ENCODE peak calls at places on chromosomes 12 and 14, in eight cellular contexts. R, P, X, F, C, D, A and S are unnamed samples.

GRCh38 chr14:99075771-99076370 is 196.1 kb downstream of the BCL11B start:
- DNase-seq in F (peak; percentile 16), A (no peak), P (no peak), C (no peak), D (peak; percentile 17), X (no peak), R (no peak), S (no peak)

GRCh38 chr12:63206908-63207307 is 55.9 kb upstream of the AVPR1A start:
- DNase-seq in P (no peak), A (no peak), R (peak; percentile 19), D (peak; percentile 31), C (no peak), F (peak; percentile 67), X (no peak), S (no peak)

GRCh38 chr12:100794441-100795192 is at the start of gene ANO4:
- DNase-seq in F (peak; percentile 14), X (peak; percentile 24), P (no peak), D (no peak), R (no peak), A (no peak), C (peak; percentile 33), S (no peak)

GRCh38 chr12:83477706-83478105 is 791.0 kb downstream of the TMTC2 start:
- DNase-seq in R (no peak), P (no peak), X (peak; percentile 67), D (no peak), F (peak; percentile 34), C (no peak), A (no peak), S (no peak)

GRCh38 chr12:91952916-91953315 is 192.7 kb downstream of the BTG1 start:
- DNase-seq in X (no peak), R (no peak), C (no peak), A (no peak), F (no peak), D (no peak), P (no peak), S (no peak)

GRCh38 chr14:22991852-22992251 is 9.5 kb upstream of the AJUBA start:
- DNase-seq in A (no peak), D (no peak), C (no peak), R (no peak), X (no peak), P (no peak), F (no peak), S (no peak)

GRCh38 chr14:59160492-59160891 is 28.0 kb upstream of the DAAM1 start:
- DNase-seq in F (no peak), C (no peak), X (no peak), P (no peak), D (no peak), A (no peak), R (no peak), S (no peak)

GRCh38 chr14:68815288-68816182 is 22.7 kb upstream of the ZFP36L1 start:
- DNase-seq in A (no peak), X (no peak), R (no peak), F (no peak), C (no peak), D (no peak), P (no peak), S (no peak)

GRCh38 chr12:70463997-70464396 is 97.9 kb downstream of the KCNMB4 start:
- DNase-seq in X (no peak), C (no peak), R (no peak), A (no peak), P (no peak), F (no peak), D (no peak), S (no peak)

GRCh38 chr14:22887260-22887989 is 4.4 kb downstream of the REM2 start:
- DNase-seq in A (no peak), R (no peak), C (peak; percentile 90), D (peak; percentile 69), X (peak; percentile 89), P (peak; percentile 50), F (peak; percentile 89), S (no peak)

GRCh38 chr14:33711761-33712160 is 239.1 kb downstream of the EGLN3 start:
- DNase-seq in C (no peak), R (no peak), F (no peak), X (no peak), P (no peak), D (no peak), A (no peak), S (no peak)

GRCh38 chr14:33716921-33717320 is 234.0 kb downstream of the EGLN3 start:
- DNase-seq in X (no peak), C (no peak), D (no peak), F (no peak), A (no peak), P (no peak), R (no peak), S (no peak)

GRCh38 chr14:33715223-33715528 is 235.7 kb downstream of the EGLN3 start:
- DNase-seq in D (no peak), A (no peak), F (no peak), C (no peak), X (no peak), R (no peak), P (no peak), S (no peak)

GRCh38 chr14:33717866-33718265 is 233.0 kb downstream of the EGLN3 start:
- DNase-seq in D (peak; percentile 16), X (no peak), R (no peak), A (no peak), C (no peak), F (peak; percentile 48), P (no peak), S (no peak)

DNA sequence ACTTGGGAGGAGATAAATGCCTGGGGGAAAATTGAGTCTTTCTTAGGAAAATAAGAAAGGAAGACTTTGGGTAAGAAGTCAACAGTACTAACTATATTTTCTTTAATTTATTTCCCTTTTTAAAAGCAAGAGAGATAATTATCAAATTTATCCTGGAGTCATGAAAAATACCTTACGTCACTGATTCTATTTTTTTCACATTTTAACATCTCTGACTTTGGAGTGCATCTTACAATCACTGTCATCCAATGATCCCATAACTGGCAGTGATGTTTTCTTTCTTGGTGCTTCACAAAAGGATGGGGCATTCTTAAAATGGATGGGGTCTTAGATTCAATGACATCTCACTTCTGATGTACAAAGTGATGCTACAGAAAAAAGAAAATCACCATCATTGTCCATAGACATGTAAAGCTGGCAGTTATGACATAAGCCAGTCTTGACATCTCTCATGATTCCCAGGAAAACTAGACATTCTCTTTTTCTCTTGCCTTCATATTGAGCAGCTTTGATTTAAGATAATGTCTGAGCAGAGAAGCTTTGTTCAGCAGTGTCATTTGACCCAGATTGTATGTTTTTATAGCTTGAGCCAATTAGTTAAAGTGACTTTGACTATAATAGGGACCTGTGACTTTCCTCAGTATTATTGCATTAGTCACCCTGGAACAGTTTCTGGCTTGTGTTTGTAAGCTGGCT is 236.2 kb downstream of the EGLN3 start:
- DNase-seq in P (no peak), X (no peak), C (peak; percentile 19), A (no peak), R (no peak), F (no peak), D (no peak), S (no peak)
- H3K27ac ChIP-seq in P (no peak overlapping the region), X (no peak overlapping the region), C (no peak overlapping the region), A (no peak overlapping the region), R (no peak overlapping the region), F (no peak overlapping the region), D (no peak overlapping the region), S (no peak overlapping the region)

GRCh38 chr12:104499207-104499606 is 42.5 kb downstream of the CHST11 start:
- DNase-seq in R (no peak), F (no peak), D (no peak), A (no peak), C (no peak), P (no peak), X (no peak), S (no peak)

GRCh38 chr12:104495786-104496185 is 39.0 kb downstream of the CHST11 start:
- DNase-seq in A (no peak), D (no peak), F (no peak), X (no peak), P (no peak), R (no peak), C (no peak), S (no peak)

GRCh38 chr12:104496336-104496735 is 39.6 kb downstream of the CHST11 start:
- DNase-seq in P (no peak), A (no peak), R (no peak), D (no peak), C (peak; percentile 30), X (no peak), F (no peak), S (no peak)

GRCh38 chr12:104499668-104500328 is 43.0 kb downstream of the CHST11 start:
- DNase-seq in D (no peak), P (no peak), X (no peak), R (no peak), C (no peak), A (no peak), F (no peak), S (no peak)

GRCh38 chr12:104498211-104498801 is 41.6 kb downstream of the CHST11 start:
- DNase-seq in F (no peak), D (no peak), X (no peak), C (no peak), P (no peak), R (no peak), A (no peak), S (no peak)
- H3K27ac ChIP-seq in F (no peak overlapping the region), D (no peak overlapping the region), X (no peak overlapping the region), C (no peak overlapping the region), P (no peak overlapping the region), R (no peak overlapping the region), A (no peak overlapping the region), S (no peak overlapping the region)

GRCh38 chr12:49133014-49133413 is 1.8 kb upstream of the TUBA1B start:
- DNase-seq in D (no peak), C (no peak), F (no peak), X (no peak), A (peak; percentile 37), R (no peak), P (no peak), S (no peak)
- H3K27ac ChIP-seq in D (no peak overlapping the region), C (no peak overlapping the region), F (peak overlapping the region; percentile 70), X (no peak overlapping the region), A (peak overlapping the region; percentile 70), R (peak overlapping the region; percentile 57), P (no peak overlapping the region), S (peak overlapping the region; percentile 31)

GRCh38 chr12:54390668-54391551 is 6.4 kb upstream of the ZNF385A start:
- DNase-seq in X (peak; percentile 81), R (no peak), C (no peak), P (peak; percentile 65), F (peak; percentile 68), A (peak; percentile 91), D (peak; percentile 86), S (no peak)

GRCh38 chr12:54388214-54389138 is 3.9 kb upstream of the ZNF385A start:
- DNase-seq in D (no peak), P (no peak), X (peak; percentile 41), R (no peak), A (no peak), C (no peak), F (no peak), S (no peak)

GRCh38 chr12:54390176-54390667 is 5.7 kb upstream of the ZNF385A start:
- DNase-seq in P (no peak), R (no peak), F (peak; percentile 77), C (no peak), X (peak; percentile 59), D (peak; percentile 79), A (peak; percentile 60), S (no peak)

GRCh38 chr12:54389536-54390175 is 5.1 kb upstream of the ZNF385A start:
- DNase-seq in F (no peak), R (no peak), C (no peak), P (no peak), X (no peak), A (no peak), D (no peak), S (no peak)

DNA sequence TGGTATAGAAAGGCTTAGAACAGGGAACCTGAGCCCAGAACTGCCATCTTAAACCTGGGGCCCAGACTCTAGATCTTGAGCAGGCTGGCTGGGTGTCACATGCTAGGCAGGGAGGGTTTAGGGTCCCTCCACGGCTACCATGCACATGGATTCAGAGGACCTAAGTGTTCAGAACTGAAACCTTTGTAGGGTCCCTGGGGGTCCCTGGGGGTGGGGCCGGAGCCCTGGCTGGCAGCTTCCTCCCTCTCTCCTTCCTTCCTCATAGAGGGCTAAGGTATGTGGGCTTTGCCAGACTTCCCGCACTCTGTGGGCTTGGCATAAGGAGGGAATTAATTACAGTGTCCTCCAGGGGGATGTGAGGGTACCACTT is 4.6 kb upstream of the ZNF385A start:
- DNase-seq in D (no peak), F (no peak), P (no peak), A (no peak), C (no peak), X (no peak), R (no peak), S (no peak)
- H3K27ac ChIP-seq in D (peak overlapping the region; percentile 87), F (no peak overlapping the region), P (no peak overlapping the region), A (peak overlapping the region; percentile 99), C (no peak overlapping the region), X (peak overlapping the region; percentile 83), R (no peak overlapping the region), S (no peak overlapping the region)